ENCODE peak calls at places on chromosome 22, in nine cellular contexts. B, O, N, V, P, G, A, X and T are unnamed samples.
A peak's percentile ranks its signal among the peaks of the same experiment; 100 is the strongest.

GRCh38 chr22:41868556-41868955 is 35.7 kb downstream of the SREBF2 start:
- DNase-seq in B (no peak), O (no peak), N (no peak), V (no peak), P (no peak), G (no peak), A (no peak), X (no peak), T (no peak)

GRCh38 chr22:20604776-20605221 is 97.4 kb downstream of the MED15 start:
- DNase-seq in B (no peak), O (no peak), N (no peak), V (no peak), P (no peak), G (no peak), A (no peak), X (no peak), T (no peak)

GRCh38 chr22:48705917-48706605 is 1121.6 kb downstream of the BRD1 start:
- DNase-seq in B (no peak), O (no peak), N (no peak), V (no peak), P (no peak), G (no peak), A (no peak), X (no peak), T (no peak)

GRCh38 chr22:25896098-25896497 is 154.1 kb downstream of the MYO18B start:
- DNase-seq in B (peak; percentile 16), O (no peak), N (no peak), V (no peak), P (no peak), G (no peak), A (no peak), X (no peak), T (no peak)

GRCh38 chr22:29726512-29727247 is 6.9 kb downstream of the CABP7 start:
- DNase-seq in B (no peak), O (no peak), N (no peak), V (no peak), P (no peak), G (no peak), A (no peak), X (no peak), T (no peak)

GRCh38 chr22:26610072-26610958 is 7.5 kb downstream of the CRYBB1 start:
- DNase-seq in B (no peak), O (no peak), N (peak; percentile 90), V (peak; percentile 87), P (no peak), G (peak; percentile 80), A (peak; percentile 91), X (no peak), T (peak; percentile 83)

GRCh38 chr22:39955675-39956074 is 4.5 kb upstream of the TMA7B start:
- DNase-seq in B (no peak), O (no peak), N (no peak), V (no peak), P (no peak), G (peak; percentile 52), A (peak; percentile 37), X (no peak), T (no peak)

GRCh38 chr22:27311666-27312566 is 489.6 kb downstream of the MN1 start:
- DNase-seq in B (peak; percentile 51), O (no peak), N (no peak), V (no peak), P (no peak), G (peak; percentile 26), A (peak; percentile 52), X (no peak), T (no peak)

GRCh38 chr22:22408731-22409696 is 99.5 kb downstream of the ZNF280B start:
- DNase-seq in B (peak; percentile 63), O (no peak), N (no peak), V (peak; percentile 28), P (no peak), G (peak; percentile 44), A (peak; percentile 27), X (no peak), T (peak; percentile 16)

GRCh38 chr22:21446128-21446826 is 20.9 kb upstream of the TMEM191C start:
- DNase-seq in B (peak; percentile 1), O (peak; percentile 61), N (no peak), V (no peak), P (peak; percentile 20), G (no peak), A (no peak), X (peak; percentile 51), T (no peak)

GRCh38 chr22:44458044-44459020 is 39.7 kb downstream of the RTL6 start:
- DNase-seq in B (no peak), O (no peak), N (no peak), V (no peak), P (no peak), G (no peak), A (no peak), X (no peak), T (no peak)

DNA sequence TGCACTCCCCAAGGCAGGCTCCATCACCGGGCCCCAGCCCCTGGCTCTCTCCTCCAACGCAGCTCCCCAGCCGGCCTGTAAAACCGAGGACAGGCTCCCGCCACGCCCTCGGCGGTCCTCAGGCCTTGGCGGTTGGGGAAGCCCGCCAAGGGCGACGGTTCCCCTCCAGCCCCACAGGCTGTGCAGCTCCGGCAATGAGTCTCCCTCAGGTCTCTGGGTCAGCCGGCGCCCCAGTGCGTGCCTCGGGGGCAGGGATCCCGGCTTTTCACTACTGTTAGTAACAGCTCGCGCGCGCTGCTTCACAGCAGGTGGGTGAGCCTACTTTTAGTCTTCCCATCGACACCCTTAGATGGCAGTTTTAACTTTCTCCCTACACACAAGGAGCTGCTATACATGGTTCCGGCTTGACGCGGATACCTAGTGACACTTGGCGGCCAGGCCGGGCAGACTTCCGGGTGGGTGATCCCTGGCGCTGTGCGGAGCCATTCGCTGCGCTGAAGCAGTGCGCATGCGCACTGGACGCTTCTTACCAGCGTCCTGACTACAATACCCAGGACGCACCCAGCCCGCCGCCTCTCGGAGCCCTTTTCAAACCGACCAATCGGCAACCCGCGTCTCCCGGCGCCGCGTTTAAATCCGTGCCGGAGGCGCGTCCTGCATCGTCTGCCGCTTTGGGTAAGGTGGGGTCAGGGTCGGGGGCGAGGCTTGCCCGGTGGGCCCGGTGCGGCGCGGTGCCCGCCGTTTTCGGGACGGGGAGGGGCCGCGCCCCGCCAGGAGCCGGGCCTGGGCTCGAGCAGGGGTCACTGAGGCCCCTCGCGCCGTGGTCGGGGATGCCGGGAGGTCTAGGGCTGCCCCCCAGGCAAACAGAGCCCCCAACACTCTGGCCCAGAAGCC is at the start of gene GTSE1:
- DNase-seq in B (peak; percentile 100), O (peak; percentile 99), N (peak; percentile 92), V (peak; percentile 98), P (peak; percentile 97), G (peak; percentile 98), A (peak; percentile 98), X (peak; percentile 99), T (peak; percentile 97)
- TF ChIP-seq CTCF in B (peak; percentile 29), O (no peak), N (peak; percentile 10), V (no peak), P (no peak), G (peak; percentile 9), A (peak; percentile 8), X (peak; percentile 42), T (no peak)

DNA sequence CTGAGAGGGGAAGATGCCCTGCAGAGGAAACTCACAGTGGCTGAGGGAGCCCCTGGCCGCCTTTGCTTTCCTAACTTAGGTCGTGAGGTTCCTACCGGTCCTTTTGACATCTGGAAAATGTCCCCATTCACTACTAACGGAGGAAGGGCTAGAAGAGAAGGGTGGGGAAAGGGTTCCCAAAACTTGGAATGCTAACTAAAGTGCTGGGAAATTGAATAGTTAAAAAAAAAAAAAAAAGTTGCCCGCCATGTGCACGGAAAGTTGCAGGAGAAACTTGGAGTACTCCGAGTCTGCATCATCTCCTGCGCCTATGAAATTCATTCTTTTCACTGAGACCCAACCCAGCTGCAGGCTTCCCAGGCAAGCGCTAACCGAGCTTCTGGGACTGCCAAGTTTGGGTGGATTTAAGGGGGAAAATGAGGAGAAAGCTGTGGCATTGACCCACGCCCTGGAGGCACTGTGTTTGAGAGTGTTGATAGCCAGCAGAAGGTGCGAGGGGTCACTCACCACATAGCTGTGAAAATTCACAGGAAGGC is 854 bp downstream of the TIMP3 start:
- DNase-seq in B (no peak), O (no peak), N (no peak), V (peak; percentile 30), P (no peak), G (peak; percentile 56), A (peak; percentile 41), X (no peak), T (peak; percentile 53)
- H3K4me3 ChIP-seq in B (peak overlapping the region; percentile 73), O (peak overlapping the region; percentile 74), N (peak overlapping the region; percentile 97), V (peak overlapping the region; percentile 59), P (peak overlapping the region; percentile 64), G (peak overlapping the region; percentile 76), A (peak overlapping the region; percentile 97), X (peak overlapping the region; percentile 79), T (peak overlapping the region; percentile 85)

GRCh38 chr22:28604961-28605360 is 74.7 kb downstream of the TTC28 start:
- DNase-seq in B (no peak), O (no peak), N (no peak), V (peak; percentile 31), P (no peak), G (no peak), A (no peak), X (no peak), T (no peak)

GRCh38 chr22:28599693-28600092 is 79.9 kb downstream of the TTC28 start:
- DNase-seq in B (no peak), O (no peak), N (no peak), V (no peak), P (no peak), G (no peak), A (no peak), X (no peak), T (no peak)

GRCh38 chr22:28601915-28602314 is 77.7 kb downstream of the TTC28 start:
- DNase-seq in B (no peak), O (no peak), N (no peak), V (no peak), P (no peak), G (no peak), A (no peak), X (no peak), T (no peak)

GRCh38 chr22:28597665-28598064 is 82.0 kb downstream of the TTC28 start:
- DNase-seq in B (no peak), O (no peak), N (no peak), V (no peak), P (no peak), G (no peak), A (no peak), X (no peak), T (no peak)

DNA sequence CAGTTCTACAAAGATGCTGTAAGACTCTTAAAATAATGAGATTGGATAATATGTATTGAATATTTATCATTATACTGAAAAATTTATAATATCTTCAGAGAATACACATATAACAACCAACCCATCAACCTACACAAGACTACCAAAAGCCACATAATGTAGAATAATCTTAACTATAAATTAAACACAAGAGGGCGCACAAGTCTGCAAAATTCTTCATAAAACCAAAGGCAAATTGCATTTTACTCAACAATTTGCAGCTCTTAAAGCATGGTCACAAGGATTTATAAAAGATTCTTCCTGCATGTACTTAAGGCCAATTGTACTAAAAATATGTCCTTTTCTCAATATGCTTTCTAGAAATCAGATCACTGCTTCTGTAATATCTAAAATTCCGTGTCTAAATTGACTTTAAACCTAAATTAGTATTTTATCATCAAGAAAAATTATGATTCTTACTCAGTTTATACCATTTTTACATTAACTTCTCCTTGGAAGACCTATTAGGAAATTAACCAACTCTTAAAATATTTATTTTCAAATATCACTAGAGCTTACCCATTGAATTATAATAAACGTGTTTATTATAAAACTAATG is 79.0 kb downstream of the TTC28 start:
- DNase-seq in B (peak; percentile 59), O (no peak), N (peak; percentile 30), V (peak; percentile 82), P (no peak), G (peak; percentile 81), A (peak; percentile 78), X (no peak), T (peak; percentile 84)
- TF ChIP-seq CTCF in B (peak; percentile 69), O (peak; percentile 50), N (peak; percentile 44), V (peak; percentile 30), P (peak; percentile 35), G (peak; percentile 38), A (peak; percentile 32), X (peak; percentile 58), T (peak; percentile 30)

GRCh38 chr22:30822216-30823014 is 127.7 kb downstream of the OSBP2 start:
- DNase-seq in B (peak; percentile 51), O (peak; percentile 55), N (no peak), V (no peak), P (no peak), G (no peak), A (no peak), X (no peak), T (no peak)
- H3K4me3 ChIP-seq in B (peak overlapping the region; percentile 54), O (peak overlapping the region; percentile 32), N (peak overlapping the region; percentile 49), V (peak overlapping the region; percentile 22), P (no peak overlapping the region), G (peak overlapping the region; percentile 45), A (peak overlapping the region; percentile 19), X (peak overlapping the region; percentile 48), T (peak overlapping the region; percentile 56)